ENCODE peak calls at places on chromosomes 16 and 17, in ten cellular contexts. One of them, this sample, is unnamed.

GRCh38 chr17:27756467-27757371 is 43.6 kb downstream of the NOS2 start:
- DNase-seq in osteoblast: peak; percentile 80
- DNase-seq in Peyer's patch: peak; percentile 29
- DNase-seq in Panc1: peak; percentile 47
- DNase-seq in gastrocnemius medialis: no peak
- DNase-seq in body of pancreas: peak; percentile 61
- DNase-seq in right lobe of liver: no peak
- DNase-seq in neural progenitor cell: peak; percentile 64
- DNase-seq in A549: peak; percentile 39
- DNase-seq in right atrium auricular region: no peak
- DNase-seq in this sample: no peak

GRCh38 chr17:4365628-4366311 is 705 bp downstream of the UBE2G1 start:
- DNase-seq in right lobe of liver: peak; percentile 69
- DNase-seq in Panc1: no peak
- DNase-seq in gastrocnemius medialis: peak; percentile 39
- DNase-seq in A549: no peak
- DNase-seq in body of pancreas: peak; percentile 34
- DNase-seq in Peyer's patch: peak; percentile 51
- DNase-seq in osteoblast: no peak
- DNase-seq in right atrium auricular region: no peak
- DNase-seq in neural progenitor cell: peak; percentile 80
- DNase-seq in this sample: no peak

GRCh38 chr16:27310576-27311448 is 3.0 kb upstream of the IL4R start:
- DNase-seq in right lobe of liver: no peak
- DNase-seq in osteoblast: no peak
- DNase-seq in body of pancreas: no peak
- DNase-seq in A549: no peak
- DNase-seq in gastrocnemius medialis: no peak
- DNase-seq in Peyer's patch: no peak
- DNase-seq in neural progenitor cell: no peak
- DNase-seq in Panc1: no peak
- DNase-seq in right atrium auricular region: no peak
- DNase-seq in this sample: no peak

GRCh38 chr16:86080131-86080875 is 181.3 kb downstream of the IRF8 start:
- DNase-seq in gastrocnemius medialis: no peak
- DNase-seq in A549: no peak
- DNase-seq in right atrium auricular region: no peak
- DNase-seq in neural progenitor cell: no peak
- DNase-seq in Panc1: no peak
- DNase-seq in osteoblast: no peak
- DNase-seq in body of pancreas: no peak
- DNase-seq in right lobe of liver: peak; percentile 26
- DNase-seq in Peyer's patch: no peak
- DNase-seq in this sample: no peak

GRCh38 chr16:85639529-85640253 is 26.6 kb downstream of the GSE1 start:
- DNase-seq in gastrocnemius medialis: peak; percentile 92
- DNase-seq in Panc1: no peak
- DNase-seq in osteoblast: no peak
- DNase-seq in A549: no peak
- DNase-seq in body of pancreas: peak; percentile 81
- DNase-seq in neural progenitor cell: no peak
- DNase-seq in right lobe of liver: no peak
- DNase-seq in Peyer's patch: no peak
- DNase-seq in right atrium auricular region: peak; percentile 61
- DNase-seq in this sample: no peak

GRCh38 chr16:19232988-19233387 is 52.5 kb upstream of the CLEC19A start:
- DNase-seq in Peyer's patch: no peak
- DNase-seq in right lobe of liver: no peak
- DNase-seq in right atrium auricular region: no peak
- DNase-seq in neural progenitor cell: no peak
- DNase-seq in osteoblast: peak; percentile 22
- DNase-seq in gastrocnemius medialis: no peak
- DNase-seq in body of pancreas: no peak
- DNase-seq in A549: no peak
- DNase-seq in Panc1: no peak
- DNase-seq in this sample: no peak

GRCh38 chr17:66459811-66460270 is 157.4 kb downstream of the PRKCA start:
- DNase-seq in body of pancreas: peak; percentile 71
- DNase-seq in neural progenitor cell: no peak
- DNase-seq in A549: peak; percentile 94
- DNase-seq in gastrocnemius medialis: peak; percentile 20
- DNase-seq in Peyer's patch: no peak
- DNase-seq in right lobe of liver: no peak
- DNase-seq in Panc1: peak; percentile 85
- DNase-seq in osteoblast: peak; percentile 92
- DNase-seq in right atrium auricular region: peak; percentile 78
- DNase-seq in this sample: peak; percentile 52

GRCh38 chr16:67101683-67102082 is 8.1 kb upstream of the PHAF1 start:
- DNase-seq in right lobe of liver: no peak
- DNase-seq in osteoblast: peak; percentile 85
- DNase-seq in body of pancreas: no peak
- DNase-seq in gastrocnemius medialis: no peak
- DNase-seq in A549: no peak
- DNase-seq in neural progenitor cell: no peak
- DNase-seq in Peyer's patch: no peak
- DNase-seq in right atrium auricular region: no peak
- DNase-seq in Panc1: no peak
- DNase-seq in this sample: no peak

GRCh38 chr16:25051446-25052160 is 36.4 kb upstream of the ARHGAP17 start:
- DNase-seq in Panc1: no peak
- DNase-seq in A549: no peak
- DNase-seq in right lobe of liver: no peak
- DNase-seq in Peyer's patch: no peak
- DNase-seq in osteoblast: no peak
- DNase-seq in gastrocnemius medialis: no peak
- DNase-seq in right atrium auricular region: no peak
- DNase-seq in body of pancreas: no peak
- DNase-seq in neural progenitor cell: no peak
- DNase-seq in this sample: no peak

GRCh38 chr17:38885728-38886642 is 16.1 kb downstream of the LASP1 start:
- DNase-seq in Panc1: no peak
- DNase-seq in osteoblast: peak; percentile 63
- DNase-seq in A549: no peak
- DNase-seq in body of pancreas: no peak
- DNase-seq in right atrium auricular region: no peak
- DNase-seq in right lobe of liver: no peak
- DNase-seq in Peyer's patch: no peak
- DNase-seq in gastrocnemius medialis: no peak
- DNase-seq in neural progenitor cell: peak; percentile 90
- DNase-seq in this sample: no peak

GRCh38 chr16:49859139-49859947 is 3.4 kb upstream of the ZNF423 start:
- DNase-seq in A549: no peak
- DNase-seq in right lobe of liver: no peak
- DNase-seq in gastrocnemius medialis: no peak
- DNase-seq in Peyer's patch: no peak
- DNase-seq in osteoblast: peak; percentile 93
- DNase-seq in Panc1: no peak
- DNase-seq in body of pancreas: peak; percentile 80
- DNase-seq in right atrium auricular region: peak; percentile 82
- DNase-seq in neural progenitor cell: no peak
- DNase-seq in this sample: no peak

DNA sequence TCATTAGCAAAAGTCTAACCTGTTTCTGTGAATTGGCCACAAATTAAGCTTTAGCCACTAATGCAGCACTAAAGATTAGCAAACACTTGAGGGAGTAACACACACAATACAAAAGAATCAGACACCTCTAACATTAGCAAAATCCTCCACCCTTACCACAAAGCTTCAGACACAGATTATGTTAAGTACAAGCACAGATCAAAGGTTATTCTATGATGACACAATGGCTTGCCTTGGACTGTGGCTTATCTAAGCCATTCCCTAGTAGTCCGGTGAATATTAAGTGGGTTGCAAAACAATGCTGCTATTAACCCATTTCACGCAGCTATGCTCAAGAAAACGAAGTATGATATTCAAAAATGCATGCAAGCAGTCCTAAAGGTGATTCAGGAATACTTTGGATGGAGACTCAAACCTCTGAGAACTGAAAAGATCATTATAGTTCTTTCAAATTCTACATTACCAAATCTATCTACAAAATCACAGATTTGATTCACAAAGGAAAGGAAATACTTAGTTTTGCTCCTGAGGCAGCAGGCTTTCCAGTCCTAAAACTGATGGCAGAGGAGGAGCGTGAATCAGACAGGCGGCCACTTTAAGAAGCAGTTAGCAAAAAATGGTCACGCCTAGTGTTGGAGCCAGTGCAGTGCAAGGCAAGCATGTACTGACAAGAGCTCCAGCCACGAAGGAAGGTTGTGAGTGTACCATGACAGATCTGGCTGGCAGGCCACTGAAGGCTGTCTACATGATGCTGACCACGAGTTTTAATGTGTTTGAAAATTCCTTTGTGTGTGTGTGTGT is 67.2 kb downstream of the PARN start:
- DNase-seq in right lobe of liver: peak; percentile 73
- DNase-seq in Peyer's patch: no peak
- DNase-seq in neural progenitor cell: peak; percentile 55
- DNase-seq in osteoblast: no peak
- DNase-seq in Panc1: no peak
- DNase-seq in body of pancreas: peak; percentile 54
- DNase-seq in gastrocnemius medialis: peak; percentile 56
- DNase-seq in right atrium auricular region: peak; percentile 70
- DNase-seq in A549: peak; percentile 53
- DNase-seq in this sample: peak; percentile 92
- H3K27ac ChIP-seq in right lobe of liver: no peak overlapping the region
- H3K27ac ChIP-seq in Peyer's patch: no peak overlapping the region
- H3K27ac ChIP-seq in neural progenitor cell: peak overlapping the region; percentile 59
- H3K27ac ChIP-seq in osteoblast: no peak overlapping the region
- H3K27ac ChIP-seq in Panc1: no peak overlapping the region
- H3K27ac ChIP-seq in body of pancreas: peak overlapping the region; percentile 21
- H3K27ac ChIP-seq in gastrocnemius medialis: no peak overlapping the region
- H3K27ac ChIP-seq in right atrium auricular region: no peak overlapping the region
- H3K27ac ChIP-seq in A549: peak overlapping the region; percentile 71
- H3K27ac ChIP-seq in this sample: peak overlapping the region; percentile 54

GRCh38 chr16:58413359-58413758 is 21.1 kb downstream of the GINS3 start:
- DNase-seq in neural progenitor cell: no peak
- DNase-seq in Panc1: no peak
- DNase-seq in osteoblast: no peak
- DNase-seq in Peyer's patch: no peak
- DNase-seq in gastrocnemius medialis: no peak
- DNase-seq in right atrium auricular region: no peak
- DNase-seq in body of pancreas: no peak
- DNase-seq in A549: no peak
- DNase-seq in right lobe of liver: no peak
- DNase-seq in this sample: no peak
- H3K27ac ChIP-seq in neural progenitor cell: no peak overlapping the region
- H3K27ac ChIP-seq in Panc1: no peak overlapping the region
- H3K27ac ChIP-seq in osteoblast: no peak overlapping the region
- H3K27ac ChIP-seq in Peyer's patch: no peak overlapping the region
- H3K27ac ChIP-seq in gastrocnemius medialis: no peak overlapping the region
- H3K27ac ChIP-seq in right atrium auricular region: peak overlapping the region; percentile 94
- H3K27ac ChIP-seq in body of pancreas: no peak overlapping the region
- H3K27ac ChIP-seq in A549: no peak overlapping the region
- H3K27ac ChIP-seq in right lobe of liver: no peak overlapping the region
- H3K27ac ChIP-seq in this sample: no peak overlapping the region

GRCh38 chr17:77109159-77110005 is 31.4 kb upstream of the SEC14L1 start:
- DNase-seq in right atrium auricular region: no peak
- DNase-seq in osteoblast: no peak
- DNase-seq in right lobe of liver: no peak
- DNase-seq in A549: no peak
- DNase-seq in Peyer's patch: no peak
- DNase-seq in body of pancreas: no peak
- DNase-seq in neural progenitor cell: no peak
- DNase-seq in Panc1: no peak
- DNase-seq in gastrocnemius medialis: no peak
- DNase-seq in this sample: no peak

GRCh38 chr17:77110006-77110374 is 30.8 kb upstream of the SEC14L1 start:
- DNase-seq in gastrocnemius medialis: no peak
- DNase-seq in osteoblast: no peak
- DNase-seq in body of pancreas: no peak
- DNase-seq in neural progenitor cell: peak; percentile 76
- DNase-seq in right lobe of liver: no peak
- DNase-seq in Peyer's patch: no peak
- DNase-seq in Panc1: no peak
- DNase-seq in right atrium auricular region: no peak
- DNase-seq in A549: no peak
- DNase-seq in this sample: no peak

GRCh38 chr17:77115510-77115909 is 25.3 kb upstream of the SEC14L1 start:
- DNase-seq in neural progenitor cell: no peak
- DNase-seq in right lobe of liver: no peak
- DNase-seq in body of pancreas: no peak
- DNase-seq in osteoblast: no peak
- DNase-seq in right atrium auricular region: no peak
- DNase-seq in Peyer's patch: no peak
- DNase-seq in Panc1: no peak
- DNase-seq in gastrocnemius medialis: no peak
- DNase-seq in A549: no peak
- DNase-seq in this sample: no peak

GRCh38 chr17:77115947-77116346 is 24.8 kb upstream of the SEC14L1 start:
- DNase-seq in neural progenitor cell: no peak
- DNase-seq in right lobe of liver: no peak
- DNase-seq in body of pancreas: no peak
- DNase-seq in gastrocnemius medialis: no peak
- DNase-seq in A549: no peak
- DNase-seq in Peyer's patch: no peak
- DNase-seq in osteoblast: no peak
- DNase-seq in right atrium auricular region: no peak
- DNase-seq in Panc1: no peak
- DNase-seq in this sample: no peak

GRCh38 chr17:77111916-77112315 is 28.9 kb upstream of the SEC14L1 start:
- DNase-seq in A549: no peak
- DNase-seq in body of pancreas: no peak
- DNase-seq in Peyer's patch: no peak
- DNase-seq in right atrium auricular region: no peak
- DNase-seq in osteoblast: no peak
- DNase-seq in right lobe of liver: no peak
- DNase-seq in Panc1: no peak
- DNase-seq in gastrocnemius medialis: no peak
- DNase-seq in neural progenitor cell: no peak
- DNase-seq in this sample: no peak
- H3K27ac ChIP-seq in A549: no peak overlapping the region
- H3K27ac ChIP-seq in body of pancreas: no peak overlapping the region
- H3K27ac ChIP-seq in Peyer's patch: no peak overlapping the region
- H3K27ac ChIP-seq in right atrium auricular region: peak overlapping the region; percentile 70
- H3K27ac ChIP-seq in osteoblast: no peak overlapping the region
- H3K27ac ChIP-seq in right lobe of liver: peak overlapping the region; percentile 2
- H3K27ac ChIP-seq in Panc1: peak overlapping the region; percentile 68
- H3K27ac ChIP-seq in gastrocnemius medialis: peak overlapping the region; percentile 92
- H3K27ac ChIP-seq in neural progenitor cell: no peak overlapping the region
- H3K27ac ChIP-seq in this sample: no peak overlapping the region

GRCh38 chr17:1710807-1711553 is 803 bp upstream of the TLCD2 start:
- DNase-seq in A549: no peak
- DNase-seq in neural progenitor cell: peak; percentile 37
- DNase-seq in right atrium auricular region: no peak
- DNase-seq in body of pancreas: no peak
- DNase-seq in Panc1: no peak
- DNase-seq in Peyer's patch: no peak
- DNase-seq in gastrocnemius medialis: no peak
- DNase-seq in osteoblast: peak; percentile 73
- DNase-seq in right lobe of liver: no peak
- DNase-seq in this sample: no peak
- H3K27ac ChIP-seq in A549: peak overlapping the region; percentile 87
- H3K27ac ChIP-seq in neural progenitor cell: no peak overlapping the region
- H3K27ac ChIP-seq in right atrium auricular region: peak overlapping the region; percentile 78
- H3K27ac ChIP-seq in body of pancreas: peak overlapping the region; percentile 49
- H3K27ac ChIP-seq in Panc1: peak overlapping the region; percentile 78
- H3K27ac ChIP-seq in Peyer's patch: no peak overlapping the region
- H3K27ac ChIP-seq in gastrocnemius medialis: peak overlapping the region; percentile 100
- H3K27ac ChIP-seq in osteoblast: no peak overlapping the region
- H3K27ac ChIP-seq in right lobe of liver: peak overlapping the region; percentile 88
- H3K27ac ChIP-seq in this sample: peak overlapping the region; percentile 100